ENCODE peak calls at places on chromosomes 3 and 15, in eight cellular contexts. B is Peyer's patch; E is left ventricle myocardium inferior; W is MG63; T is Jurkat, Clone E6-1; M is fibroblast of mammary gland; G is breast epithelium; Y is adipocyte. H is an unnamed sample.
A peak's percentile ranks its signal among the peaks of the same experiment; 100 is the strongest.

GRCh38 chr15:39692464-39693327 is 89.9 kb downstream of the FSIP1 start:
- DNase-seq in B (no peak), E (no peak), W (no peak), T (no peak), M (no peak), G (no peak), Y (no peak), H (no peak)

GRCh38 chr3:10505050-10505790 is at the start of gene ATP2B2:
- DNase-seq in B (no peak), E (no peak), W (peak; percentile 10), T (no peak), M (no peak), G (no peak), Y (peak; percentile 39), H (no peak)

GRCh38 chr15:51842852-51843737 is 13.6 kb downstream of the TMOD3 start:
- DNase-seq in B (no peak), E (no peak), W (peak; percentile 68), T (no peak), M (peak; percentile 51), G (no peak), Y (no peak), H (peak; percentile 28)

GRCh38 chr15:51380999-51381806 is 39.7 kb downstream of the GLDN start:
- DNase-seq in B (peak; percentile 25), E (no peak), W (peak; percentile 66), T (peak; percentile 33), M (peak; percentile 84), G (peak; percentile 21), Y (peak; percentile 90), H (peak; percentile 66)

GRCh38 chr3:187677604-187678003 is 7.4 kb upstream of the SST start:
- DNase-seq in B (no peak), E (no peak), W (no peak), T (no peak), M (peak; percentile 25), G (no peak), Y (no peak), H (peak; percentile 48)

GRCh38 chr3:53044371-53045106 is 1.3 kb downstream of the SFMBT1 start:
- DNase-seq in B (peak; percentile 34), E (no peak), W (peak; percentile 48), T (peak; percentile 42), M (peak; percentile 45), G (no peak), Y (peak; percentile 60), H (peak; percentile 42)

GRCh38 chr15:57752426-57752825 is 45.9 kb downstream of the POLR2M start:
- DNase-seq in B (no peak), E (peak; percentile 40), W (no peak), T (no peak), M (peak; percentile 11), G (peak; percentile 19), Y (no peak), H (no peak)

GRCh38 chr15:80436511-80437307 is 32.5 kb downstream of the ARNT2 start:
- DNase-seq in B (peak; percentile 6), E (no peak), W (peak; percentile 64), T (no peak), M (peak; percentile 61), G (no peak), Y (no peak), H (peak; percentile 27)

GRCh38 chr3:24748472-24748871 is 253.8 kb upstream of the THRB start:
- DNase-seq in B (no peak), E (no peak), W (no peak), T (no peak), M (no peak), G (no peak), Y (no peak), H (no peak)

GRCh38 chr3:40490916-40491315 is 14.0 kb downstream of the ZNF619 start:
- DNase-seq in B (no peak), E (no peak), W (no peak), T (no peak), M (peak; percentile 72), G (no peak), Y (peak; percentile 33), H (no peak)

GRCh38 chr15:65945616-65946015 is 76.3 kb downstream of the RAB11A start:
- DNase-seq in B (no peak), E (no peak), W (no peak), T (no peak), M (no peak), G (no peak), Y (no peak), H (no peak)

GRCh38 chr3:14474363-14475081 is 65.6 kb downstream of the GRIP2 start:
- DNase-seq in B (no peak), E (no peak), W (no peak), T (no peak), M (peak; percentile 18), G (no peak), Y (no peak), H (no peak)

GRCh38 chr3:5806192-5806591 is 618.7 kb downstream of the EDEM1 start:
- DNase-seq in B (no peak), E (no peak), W (no peak), T (peak; percentile 6), M (no peak), G (no peak), Y (no peak), H (no peak)

GRCh38 chr15:60798821-60799220 is 319.9 kb upstream of the ICE2 start:
- DNase-seq in B (no peak), E (no peak), W (peak; percentile 39), T (no peak), M (peak; percentile 95), G (no peak), Y (peak; percentile 83), H (peak; percentile 82)

GRCh38 chr3:45558431-45558830 is 36.1 kb upstream of the LIMD1 start:
- DNase-seq in B (no peak), E (no peak), W (no peak), T (no peak), M (peak; percentile 32), G (no peak), Y (no peak), H (no peak)

GRCh38 chr3:45560270-45561020 is 34.1 kb upstream of the LIMD1 start:
- DNase-seq in B (no peak), E (peak; percentile 83), W (no peak), T (no peak), M (peak; percentile 58), G (peak; percentile 77), Y (peak; percentile 70), H (peak; percentile 68)

GRCh38 chr3:45557471-45557870 is 37.1 kb upstream of the LIMD1 start:
- DNase-seq in B (no peak), E (no peak), W (no peak), T (no peak), M (no peak), G (no peak), Y (no peak), H (no peak)

GRCh38 chr3:45557886-45558285 is 36.7 kb upstream of the LIMD1 start:
- DNase-seq in B (no peak), E (no peak), W (no peak), T (no peak), M (no peak), G (no peak), Y (no peak), H (no peak)

DNA sequence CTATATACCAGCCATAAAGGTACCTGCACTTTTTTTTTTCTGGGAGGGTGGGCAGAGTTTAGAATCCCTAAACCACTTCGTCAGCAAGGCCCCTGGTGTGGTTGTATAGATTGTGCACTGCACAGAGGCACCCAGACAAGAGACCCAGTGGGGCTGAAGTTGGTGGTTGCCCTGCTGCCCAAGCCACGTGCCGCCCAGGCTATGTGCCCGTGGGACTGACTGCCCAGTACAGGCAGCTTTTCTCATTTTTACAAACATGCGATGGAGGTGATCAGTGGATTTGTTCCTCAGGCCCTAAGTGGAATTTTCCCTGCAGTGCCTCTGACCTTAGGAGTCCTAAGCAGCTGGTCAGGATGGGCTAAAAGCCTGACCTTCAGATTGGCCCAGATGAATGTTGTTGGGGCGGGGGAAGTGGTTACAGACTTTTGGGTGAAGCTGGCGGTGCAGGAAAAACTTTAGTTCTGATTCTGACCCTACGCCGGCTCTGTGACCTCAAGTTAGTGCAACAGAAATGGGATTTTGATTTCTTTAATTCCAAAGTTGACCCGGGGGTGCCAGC is 34.9 kb upstream of the LIMD1 start:
- DNase-seq in B (no peak), E (no peak), W (no peak), T (no peak), M (no peak), G (no peak), Y (no peak), H (no peak)
- H3K4me3 ChIP-seq in B (no peak overlapping the region), E (no peak overlapping the region), W (no peak overlapping the region), T (no peak overlapping the region), M (no peak overlapping the region), G (no peak overlapping the region), Y (no peak overlapping the region), H (no peak overlapping the region)

DNA sequence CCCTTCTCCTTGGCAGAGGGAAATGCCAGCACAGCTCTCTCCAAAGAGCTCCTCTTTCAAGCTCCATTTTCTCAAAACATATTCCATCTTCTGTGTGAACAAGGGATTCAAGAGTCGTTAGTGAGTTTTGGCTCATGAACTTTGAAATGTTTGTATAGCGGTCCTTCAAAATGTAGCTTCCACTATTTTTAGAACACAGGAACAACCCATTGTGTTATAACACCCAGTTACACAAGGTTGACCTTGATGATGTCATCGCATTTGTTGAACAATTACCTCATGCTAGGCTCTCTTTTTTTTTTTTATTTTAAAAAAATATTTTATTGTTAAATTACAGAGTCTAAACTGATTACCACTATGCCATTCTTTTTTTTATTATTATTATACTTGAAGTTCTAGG is 251.7 kb downstream of the THSD4 start:
- DNase-seq in B (no peak), E (no peak), W (no peak), T (no peak), M (peak; percentile 22), G (no peak), Y (no peak), H (no peak)
- H3K4me3 ChIP-seq in B (no peak overlapping the region), E (no peak overlapping the region), W (no peak overlapping the region), T (no peak overlapping the region), M (no peak overlapping the region), G (no peak overlapping the region), Y (no peak overlapping the region), H (no peak overlapping the region)

GRCh38 chr3:177144922-177145321 is 52.4 kb downstream of the TBL1XR1 start:
- DNase-seq in B (no peak), E (no peak), W (no peak), T (no peak), M (no peak), G (no peak), Y (no peak), H (no peak)
- H3K4me3 ChIP-seq in B (no peak overlapping the region), E (no peak overlapping the region), W (no peak overlapping the region), T (no peak overlapping the region), M (no peak overlapping the region), G (no peak overlapping the region), Y (no peak overlapping the region), H (no peak overlapping the region)

GRCh38 chr3:15820911-15821310 is 23.1 kb upstream of the ANKRD28 start:
- DNase-seq in B (no peak), E (no peak), W (no peak), T (no peak), M (peak; percentile 49), G (no peak), Y (peak; percentile 11), H (peak; percentile 70)

GRCh38 chr3:15819043-15819442 is 21.3 kb upstream of the ANKRD28 start:
- DNase-seq in B (no peak), E (no peak), W (no peak), T (no peak), M (no peak), G (no peak), Y (no peak), H (no peak)

GRCh38 chr3:15822281-15822680 is 24.5 kb upstream of the ANKRD28 start:
- DNase-seq in B (no peak), E (no peak), W (no peak), T (no peak), M (no peak), G (no peak), Y (peak; percentile 12), H (no peak)

GRCh38 chr3:15819576-15819975 is 21.8 kb upstream of the ANKRD28 start:
- DNase-seq in B (no peak), E (no peak), W (no peak), T (no peak), M (no peak), G (no peak), Y (no peak), H (peak; percentile 56)

GRCh38 chr3:15823092-15823491 is 25.3 kb upstream of the ANKRD28 start:
- DNase-seq in B (no peak), E (no peak), W (no peak), T (no peak), M (no peak), G (no peak), Y (no peak), H (no peak)
- H3K4me3 ChIP-seq in B (no peak overlapping the region), E (no peak overlapping the region), W (no peak overlapping the region), T (no peak overlapping the region), M (no peak overlapping the region), G (no peak overlapping the region), Y (no peak overlapping the region), H (no peak overlapping the region)